ENCODE peak calls at places on chromosomes 3 and 15, in six cellular contexts. A is colonic mucosa, W is esophagus muscularis mucosa, N is stomach, E is lower lobe of right lung, O is breast epithelium. C is an unnamed sample. For H3K4me1, the result is how much of the 10 kb centered on the place peaks cover.

GRCh38 chr3:133910422-133910821 is 14.7 kb upstream of the RAB6B start:
- DNase-seq in E (no peak), O (no peak), N (no peak), W (no peak), A (no peak), C (no peak)

GRCh38 chr3:150038830-150039229 is 68.1 kb upstream of the PFN2 start:
- DNase-seq in O (no peak), N (no peak), W (peak), A (no peak), E (no peak), C (no peak)

GRCh38 chr3:33047842-33048834 is 48.8 kb downstream of the GLB1 start:
- DNase-seq in A (no peak), E (no peak), O (no peak), W (no peak), N (no peak), C (no peak)

GRCh38 chr15:90585863-90586262 is 56.1 kb downstream of the CRTC3 start:
- DNase-seq in A (no peak), O (no peak), W (no peak), N (no peak), E (no peak), C (no peak)

GRCh38 chr15:60799885-60800728 is 321.2 kb upstream of the ICE2 start:
- DNase-seq in E (no peak), O (no peak), W (no peak), A (no peak), N (no peak), C (no peak)

GRCh38 chr3:160982497-160982896 is 122.7 kb downstream of the B3GALNT1 start:
- DNase-seq in O (no peak), E (no peak), N (no peak), W (no peak), A (no peak), C (no peak)

GRCh38 chr3:167466961-167467360 is 6.9 kb downstream of the SERPINI2 start:
- DNase-seq in N (no peak), A (no peak), O (no peak), W (no peak), E (no peak), C (no peak)

GRCh38 chr15:101608182-101608581 is 44.0 kb downstream of the TM2D3 start:
- DNase-seq in A (no peak), N (no peak), W (no peak), O (no peak), E (no peak), C (no peak)

GRCh38 chr3:122294365-122294764 is 30.7 kb upstream of the CSTA start:
- DNase-seq in N (no peak), E (no peak), O (peak), W (no peak), A (no peak), C (no peak)

GRCh38 chr3:52298147-52299098 is 10.8 kb downstream of the GLYCTK start:
- DNase-seq in W (no peak), O (no peak), A (no peak), N (no peak), E (no peak), C (no peak)

GRCh38 chr15:66390670-66391069 is 4.0 kb downstream of the MAP2K1 start:
- DNase-seq in A (peak), W (no peak), N (no peak), O (no peak), E (no peak), C (no peak)

GRCh38 chr3:28982906-28983305 is 298.0 kb upstream of the RBMS3 start:
- DNase-seq in W (no peak), N (no peak), A (no peak), E (no peak), O (no peak), C (no peak)

GRCh38 chr3:167575000-167575399 is 78.7 kb downstream of the WDR49 start:
- DNase-seq in O (no peak), A (no peak), E (no peak), W (no peak), N (no peak), C (no peak)

GRCh38 chr3:33001889-33002288 is 50.4 kb downstream of the CCR4 start:
- DNase-seq in A (no peak), N (no peak), W (no peak), O (no peak), E (no peak), C (no peak)

GRCh38 chr3:5195605-5196004 is 8.1 kb downstream of the EDEM1 start:
- DNase-seq in W (no peak), N (no peak), A (no peak), E (peak), O (peak), C (no peak)
- H3K4me1 ChIP-seq in W (under half), N (half or more), A (under half), E (half or more), O (under half), C (half or more)

DNA sequence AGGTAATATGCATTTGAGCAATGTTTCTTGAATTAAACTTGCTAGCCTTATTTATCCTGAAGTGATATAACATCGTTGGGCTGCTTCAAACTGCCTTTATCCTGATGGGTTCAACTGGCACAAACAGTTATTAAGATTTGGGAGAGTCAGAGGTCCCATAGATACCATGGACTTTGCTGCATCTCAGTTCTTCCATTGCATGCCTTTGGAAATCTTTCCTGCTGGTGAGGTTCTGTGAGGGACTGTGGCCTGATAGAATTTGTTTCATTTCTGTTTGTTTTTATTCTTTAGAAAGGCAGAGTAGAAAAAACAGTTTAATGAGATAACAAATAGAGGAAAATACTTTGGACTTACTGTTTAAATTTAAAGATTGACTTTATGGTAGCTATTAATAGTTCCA is 508.3 kb downstream of the LPP start:
- DNase-seq in W (no peak), A (no peak), N (no peak), O (no peak), E (no peak), C (no peak)
- H3K4me1 ChIP-seq in W (half or more), A (under half), N (half or more), O (under half), E (under half), C (under half)

DNA sequence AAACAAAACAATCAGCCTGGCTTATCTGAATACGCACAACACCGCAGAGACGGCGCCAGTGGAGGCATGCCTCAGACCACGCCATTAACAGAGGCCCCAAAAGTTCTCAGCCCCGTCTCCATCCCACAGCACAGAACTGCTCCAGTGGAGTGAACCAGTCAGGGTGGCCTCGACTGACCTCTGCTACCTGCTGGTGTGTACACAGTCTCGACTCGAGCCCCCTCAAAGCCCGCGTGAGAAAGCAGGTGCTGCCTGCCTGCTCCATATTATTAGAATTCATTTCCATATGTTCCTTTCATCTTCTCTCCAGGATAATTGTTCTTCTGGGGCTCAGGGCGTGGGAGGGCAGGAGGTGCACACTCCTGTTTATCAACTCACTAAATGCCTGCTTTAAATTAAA is 101.4 kb downstream of the TLE3 start:
- DNase-seq in E (no peak), N (no peak), W (no peak), A (no peak), O (no peak), C (no peak)
- H3K4me1 ChIP-seq in E (under half), N (under half), W (under half), A (under half), O (under half), C (under half)

DNA sequence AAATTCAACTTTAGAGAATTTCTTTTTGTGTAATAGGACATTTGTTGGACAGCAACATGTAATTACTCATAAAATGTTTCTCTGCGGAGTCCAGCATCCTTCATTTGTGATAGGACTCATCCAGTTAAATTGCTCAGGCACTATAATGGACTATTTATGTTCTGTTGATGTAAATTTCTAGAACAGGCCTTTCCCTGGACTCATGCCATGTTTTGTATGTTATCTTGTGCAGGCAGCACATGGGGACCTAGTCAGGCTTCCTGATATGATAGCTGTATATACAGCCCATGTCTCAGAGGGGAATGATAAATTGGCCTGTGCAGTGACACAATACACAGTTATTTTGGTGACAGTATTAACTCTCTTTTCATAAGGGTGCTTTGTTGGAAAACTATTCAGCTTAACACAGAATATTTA is 51.5 kb downstream of the MBNL1 start:
- DNase-seq in E (no peak), A (no peak), N (no peak), O (no peak), W (no peak), C (no peak)
- H3K4me1 ChIP-seq in E (half or more), A (under half), N (half or more), O (under half), W (half or more), C (half or more)

GRCh38 chr3:152159328-152159727 is 109.4 kb upstream of the MBNL1 start:
- DNase-seq in E (no peak), A (no peak), O (no peak), N (no peak), W (no peak), C (no peak)
- H3K4me1 ChIP-seq in E (under half), A (under half), O (under half), N (under half), W (under half), C (under half)